ENCODE peak calls at places on chromosomes 7 and 10, in four cellular contexts. T, G, P and X are unnamed samples.
A peak's percentile ranks its signal among the peaks of the same experiment; 100 is the strongest.

GRCh38 chr7:2190531-2190930 is 42.2 kb downstream of the MAD1L1 start:
- DNase-seq in T (no peak), G (no peak), P (no peak), X (no peak)

GRCh38 chr7:103113164-103113563 is 35.7 kb downstream of the NAPEPLD start:
- DNase-seq in T (no peak), G (no peak), P (no peak), X (no peak)

GRCh38 chr7:47528471-47528870 is 53.4 kb downstream of the TNS3 start:
- DNase-seq in T (no peak), G (no peak), P (no peak), X (no peak)

GRCh38 chr10:132139526-132139925 is 47.2 kb upstream of the DPYSL4 start:
- DNase-seq in T (no peak), G (no peak), P (no peak), X (no peak)

GRCh38 chr7:20561908-20562307 is 53.6 kb upstream of the ABCB5 start:
- DNase-seq in T (no peak), G (no peak), P (no peak), X (no peak)

GRCh38 chr7:105007298-105007697 is 6.7 kb upstream of the KMT2E start:
- DNase-seq in T (no peak), G (no peak), P (no peak), X (no peak)

GRCh38 chr7:74525881-74526280 is 72.2 kb downstream of the GTF2IRD1 start:
- DNase-seq in T (no peak), G (no peak), P (no peak), X (no peak)

GRCh38 chr10:27614776-27615175 is 110.7 kb downstream of the RAB18 start:
- DNase-seq in T (no peak), G (no peak), P (no peak), X (no peak)

GRCh38 chr10:32239770-32240169 is 107.2 kb downstream of the EPC1 start:
- DNase-seq in T (no peak), G (no peak), P (no peak), X (no peak)

GRCh38 chr10:101489355-101489754 is 98.7 kb downstream of the POLL start:
- DNase-seq in T (no peak), G (peak; percentile 56), P (no peak), X (peak; percentile 42)

GRCh38 chr7:82623812-82624211 is 180.2 kb upstream of the CACNA2D1 start:
- DNase-seq in T (no peak), G (no peak), P (no peak), X (no peak)

GRCh38 chr7:1505731-1506550 is 1.8 kb upstream of the INTS1 start:
- DNase-seq in T (no peak), G (no peak), P (no peak), X (no peak)

GRCh38 chr10:29794776-29795635 is 160.2 kb upstream of the SVIL start:
- DNase-seq in T (no peak), G (no peak), P (no peak), X (no peak)

GRCh38 chr7:2862831-2863361 is 18.8 kb upstream of the GNA12 start:
- DNase-seq in T (no peak), G (no peak), P (no peak), X (no peak)

GRCh38 chr7:42189535-42189934 is 47.5 kb downstream of the GLI3 start:
- DNase-seq in T (no peak), G (no peak), P (no peak), X (no peak)

GRCh38 chr10:72792288-72792687 is 100.3 kb downstream of the MCU start:
- DNase-seq in T (no peak), G (no peak), P (no peak), X (no peak)

GRCh38 chr10:112137381-112137987 is 46.1 kb downstream of the GPAM start:
- DNase-seq in T (no peak), G (peak; percentile 42), P (peak; percentile 76), X (peak; percentile 88)

GRCh38 chr10:28595618-28596017 is 62.7 kb downstream of the WAC start:
- DNase-seq in T (no peak), G (no peak), P (no peak), X (no peak)

GRCh38 chr10:43202657-43203490 is 64.0 kb downstream of the RASGEF1A start:
- DNase-seq in T (no peak), G (no peak), P (peak; percentile 97), X (no peak)

GRCh38 chr7:29217112-29217511 is 22.5 kb downstream of the CHN2 start:
- DNase-seq in T (no peak), G (no peak), P (no peak), X (no peak)

GRCh38 chr10:103739039-103739764 is 116.2 kb downstream of the SH3PXD2A start:
- DNase-seq in T (no peak), G (no peak), P (no peak), X (no peak)

GRCh38 chr10:62230344-62231138 is 38.1 kb downstream of the RTKN2 start:
- DNase-seq in T (no peak), G (no peak), P (no peak), X (no peak)

GRCh38 chr7:41889040-41889439 is 186.2 kb upstream of the INHBA start:
- DNase-seq in T (no peak), G (no peak), P (no peak), X (no peak)

GRCh38 chr7:150567846-150568245 is 656 bp downstream of the GIMAP4 start:
- DNase-seq in T (no peak), G (no peak), P (no peak), X (no peak)

GRCh38 chr7:157949711-157950110 is 612.9 kb downstream of the DNAJB6 start:
- DNase-seq in T (no peak), G (no peak), P (no peak), X (no peak)

GRCh38 chr7:148916186-148916585 is 32.1 kb upstream of the EZH2 start:
- DNase-seq in T (no peak), G (no peak), P (no peak), X (no peak)

GRCh38 chr7:5597772-5598171 is 174.1 kb upstream of the TNRC18 start:
- DNase-seq in T (no peak), G (no peak), P (no peak), X (no peak)

GRCh38 chr7:47847207-47847606 is 101.1 kb downstream of the PKD1L1 start:
- DNase-seq in T (no peak), G (no peak), P (no peak), X (no peak)

GRCh38 chr10:111835562-111835961 is 348.0 kb downstream of the GPAM start:
- DNase-seq in T (no peak), G (no peak), P (no peak), X (no peak)

GRCh38 chr7:125877251-125877650 is 947.6 kb upstream of the POT1 start:
- DNase-seq in T (no peak), G (no peak), P (no peak), X (no peak)

GRCh38 chr7:100516135-100516812 is 22.7 kb upstream of the AGFG2 start:
- DNase-seq in T (peak; percentile 66), G (peak; percentile 18), P (peak; percentile 38), X (no peak)
- TF ChIP-seq SP1 in T (no peak), G (no peak), P (no peak), X (no peak)

GRCh38 chr10:119281581-119282071 is 74.3 kb downstream of the GRK5 start:
- DNase-seq in T (no peak), G (no peak), P (no peak), X (no peak)

GRCh38 chr10:119278126-119278701 is 70.8 kb downstream of the GRK5 start:
- DNase-seq in T (no peak), G (no peak), P (no peak), X (no peak)

GRCh38 chr10:119283387-119283786 is 76.0 kb downstream of the GRK5 start:
- DNase-seq in T (no peak), G (no peak), P (no peak), X (no peak)

GRCh38 chr10:119282446-119282845 is 75.1 kb downstream of the GRK5 start:
- DNase-seq in T (no peak), G (no peak), P (no peak), X (no peak)

GRCh38 chr10:119279441-119279840 is 72.1 kb downstream of the GRK5 start:
- DNase-seq in T (no peak), G (no peak), P (no peak), X (no peak)
- TF ChIP-seq BHLHE40 in T (no peak), G (no peak), P (no peak), X (no peak)

GRCh38 chr10:33484787-33485186 is 150.3 kb upstream of the NRP1 start:
- DNase-seq in T (no peak), G (no peak), P (no peak), X (no peak)
- TF ChIP-seq FOXM1 in T (no peak), G (no peak), P (no peak), X (no peak)

DNA sequence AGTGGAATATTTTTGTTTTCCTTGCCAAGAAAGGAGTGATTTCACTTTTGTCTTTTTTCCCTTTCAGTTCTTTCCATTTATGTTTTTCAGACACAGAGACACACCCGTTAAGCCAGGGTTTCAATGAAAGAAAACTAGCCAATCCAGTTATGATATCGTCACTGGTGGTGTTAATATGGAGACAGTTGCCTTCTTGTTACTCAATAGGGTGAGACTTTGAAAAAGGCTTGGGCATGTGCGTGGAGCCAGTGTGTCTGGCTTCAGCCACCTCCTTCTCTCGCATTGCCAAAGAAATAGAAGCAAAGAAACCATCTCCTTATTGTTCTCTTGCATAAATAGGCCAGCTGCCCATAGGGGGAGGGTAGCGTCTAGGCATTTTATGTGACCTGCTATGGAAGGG is 84.1 kb upstream of the DLX6 start:
- DNase-seq in T (no peak), G (no peak), P (no peak), X (no peak)
- TF ChIP-seq SP1 in T (no peak), G (no peak), P (no peak), X (no peak)

DNA sequence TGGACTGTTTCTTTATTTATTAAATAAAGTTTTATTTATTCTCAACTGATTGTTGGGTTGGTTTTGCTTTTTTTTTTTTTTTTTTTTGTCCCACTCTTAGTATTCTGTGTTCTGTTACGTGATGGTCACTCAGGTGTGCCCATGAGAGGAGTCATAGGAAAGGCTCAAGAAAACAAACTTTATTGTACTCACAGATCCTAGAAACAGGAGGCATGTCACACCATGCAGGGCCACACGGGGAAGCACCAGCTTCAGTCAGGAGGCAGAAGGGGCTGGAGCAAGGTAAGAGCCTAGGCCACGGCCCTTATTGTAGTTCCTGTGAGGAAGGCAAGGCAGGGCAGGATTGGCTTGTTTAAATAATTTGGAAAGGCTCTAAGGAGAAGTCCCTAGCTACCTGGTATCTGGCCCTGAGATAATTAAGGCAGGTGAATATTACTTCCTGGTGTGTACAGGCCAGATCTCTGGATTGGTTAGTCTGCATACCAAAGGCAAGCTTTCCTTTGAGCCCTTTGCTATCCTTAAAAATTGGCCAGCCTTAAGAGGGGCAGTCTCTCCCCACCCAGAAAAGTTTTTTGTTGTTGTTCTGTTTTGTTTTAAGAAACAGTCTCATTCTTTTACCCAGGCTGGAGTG is 8.3 kb downstream of the ATOH7 start:
- DNase-seq in T (no peak), G (peak; percentile 23), P (no peak), X (no peak)
- TF ChIP-seq BHLHE40 in T (no peak), G (no peak), P (no peak), X (no peak)